ENCODE peak calls at places on chromosomes 5 and 9, in five cellular contexts. One of them, this sample, is unnamed.

GRCh38 chr5:161921781-161922180 is 73.9 kb downstream of the GABRA1 start:
- DNase-seq in IMR-90: no peak
- DNase-seq in RWPE1: no peak
- DNase-seq in endothelial cell: no peak
- DNase-seq in BE2C: no peak
- DNase-seq in this sample: no peak

GRCh38 chr5:102528600-102528999 is 29.8 kb upstream of the SLCO6A1 start:
- DNase-seq in IMR-90: no peak
- DNase-seq in RWPE1: no peak
- DNase-seq in endothelial cell: no peak
- DNase-seq in BE2C: no peak
- DNase-seq in this sample: no peak

GRCh38 chr9:24899463-24899862 is 353.8 kb upstream of the IZUMO3 start:
- DNase-seq in IMR-90: no peak
- DNase-seq in RWPE1: no peak
- DNase-seq in endothelial cell: no peak
- DNase-seq in BE2C: no peak
- DNase-seq in this sample: no peak

GRCh38 chr5:5598547-5599113 is 176.2 kb downstream of the ICE1 start:
- DNase-seq in IMR-90: no peak
- DNase-seq in RWPE1: peak
- DNase-seq in endothelial cell: no peak
- DNase-seq in BE2C: no peak
- DNase-seq in this sample: no peak

GRCh38 chr9:123438821-123439220 is 82.8 kb downstream of the CRB2 start:
- DNase-seq in IMR-90: peak
- DNase-seq in RWPE1: no peak
- DNase-seq in endothelial cell: peak
- DNase-seq in BE2C: no peak
- DNase-seq in this sample: no peak

GRCh38 chr5:163913548-163913947 is 408.1 kb downstream of the MAT2B start:
- DNase-seq in IMR-90: peak
- DNase-seq in RWPE1: no peak
- DNase-seq in endothelial cell: no peak
- DNase-seq in BE2C: no peak
- DNase-seq in this sample: no peak

GRCh38 chr5:11483630-11484029 is 420.6 kb downstream of the CTNND2 start:
- DNase-seq in IMR-90: no peak
- DNase-seq in RWPE1: no peak
- DNase-seq in endothelial cell: no peak
- DNase-seq in BE2C: no peak
- DNase-seq in this sample: no peak

GRCh38 chr5:7010578-7010977 is 297.3 kb downstream of the TENT4A start:
- DNase-seq in IMR-90: no peak
- DNase-seq in RWPE1: no peak
- DNase-seq in endothelial cell: peak
- DNase-seq in BE2C: no peak
- DNase-seq in this sample: no peak

GRCh38 chr5:32753051-32753450 is 41.9 kb downstream of the NPR3 start:
- DNase-seq in IMR-90: peak
- DNase-seq in RWPE1: peak
- DNase-seq in endothelial cell: no peak
- DNase-seq in BE2C: no peak
- DNase-seq in this sample: peak

GRCh38 chr5:9562101-9562500 is 16.2 kb upstream of the SEMA5A start:
- DNase-seq in IMR-90: no peak
- DNase-seq in RWPE1: no peak
- DNase-seq in endothelial cell: no peak
- DNase-seq in BE2C: no peak
- DNase-seq in this sample: no peak

GRCh38 chr5:76074487-76074886 is 8.7 kb upstream of the SV2C start:
- DNase-seq in IMR-90: no peak
- DNase-seq in RWPE1: no peak
- DNase-seq in endothelial cell: peak
- DNase-seq in BE2C: no peak
- DNase-seq in this sample: no peak
- TF ChIP-seq CTCF in IMR-90: no peak
- TF ChIP-seq CTCF in RWPE1: no peak
- TF ChIP-seq CTCF in endothelial cell: peak
- TF ChIP-seq CTCF in BE2C: peak
- TF ChIP-seq CTCF in this sample: no peak

GRCh38 chr9:97740848-97741821 is 44.0 kb upstream of the XPA start:
- DNase-seq in IMR-90: peak
- DNase-seq in RWPE1: peak
- DNase-seq in endothelial cell: peak
- DNase-seq in BE2C: peak
- DNase-seq in this sample: no peak
- TF ChIP-seq CTCF in IMR-90: no peak
- TF ChIP-seq CTCF in RWPE1: no peak
- TF ChIP-seq CTCF in endothelial cell: no peak
- TF ChIP-seq CTCF in BE2C: peak
- TF ChIP-seq CTCF in this sample: no peak

DNA sequence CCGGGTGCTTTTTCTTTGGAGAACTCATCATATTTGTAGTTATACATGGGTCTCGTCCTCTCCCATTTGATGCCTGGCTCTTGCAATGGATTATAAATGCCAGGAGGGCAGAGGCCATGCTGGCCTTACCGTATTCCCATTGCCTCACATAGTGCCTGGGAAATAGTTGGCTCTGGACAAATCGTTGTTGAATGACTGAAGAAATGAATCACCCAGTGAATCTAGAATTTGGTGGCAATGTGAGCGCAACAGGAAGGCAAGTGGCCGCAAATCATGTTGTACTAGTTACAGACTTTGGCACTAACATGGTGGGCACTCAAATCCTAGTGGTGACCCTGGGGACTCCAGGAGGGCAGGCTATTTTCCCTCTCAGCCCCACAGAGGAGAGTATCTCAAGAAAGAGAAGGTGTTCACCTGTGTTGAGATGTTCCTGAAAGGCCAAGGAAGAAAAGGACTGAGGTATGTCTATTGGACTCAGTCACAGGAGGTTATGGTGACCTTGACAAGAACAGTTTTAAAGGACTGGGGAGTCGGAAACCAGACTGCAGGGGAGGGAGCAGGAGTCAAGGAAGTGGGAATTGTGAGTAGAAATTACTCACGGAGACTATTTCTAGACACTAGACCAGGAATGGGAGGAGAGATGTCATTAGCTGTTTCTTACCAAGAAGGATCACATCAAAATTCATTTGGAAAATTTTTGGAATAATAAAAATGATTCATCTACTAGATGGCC is 61.7 kb upstream of the COL15A1 start:
- DNase-seq in IMR-90: no peak
- DNase-seq in RWPE1: no peak
- DNase-seq in endothelial cell: no peak
- DNase-seq in BE2C: no peak
- DNase-seq in this sample: no peak
- TF ChIP-seq CTCF in IMR-90: no peak
- TF ChIP-seq CTCF in RWPE1: no peak
- TF ChIP-seq CTCF in endothelial cell: no peak
- TF ChIP-seq CTCF in BE2C: no peak
- TF ChIP-seq CTCF in this sample: no peak

GRCh38 chr9:131393622-131394463 is at the start of gene PRRC2B:
- DNase-seq in IMR-90: peak
- DNase-seq in RWPE1: peak
- DNase-seq in endothelial cell: peak
- DNase-seq in BE2C: peak
- DNase-seq in this sample: peak
- TF ChIP-seq CTCF in IMR-90: peak
- TF ChIP-seq CTCF in RWPE1: peak
- TF ChIP-seq CTCF in endothelial cell: peak
- TF ChIP-seq CTCF in BE2C: no peak
- TF ChIP-seq CTCF in this sample: peak

DNA sequence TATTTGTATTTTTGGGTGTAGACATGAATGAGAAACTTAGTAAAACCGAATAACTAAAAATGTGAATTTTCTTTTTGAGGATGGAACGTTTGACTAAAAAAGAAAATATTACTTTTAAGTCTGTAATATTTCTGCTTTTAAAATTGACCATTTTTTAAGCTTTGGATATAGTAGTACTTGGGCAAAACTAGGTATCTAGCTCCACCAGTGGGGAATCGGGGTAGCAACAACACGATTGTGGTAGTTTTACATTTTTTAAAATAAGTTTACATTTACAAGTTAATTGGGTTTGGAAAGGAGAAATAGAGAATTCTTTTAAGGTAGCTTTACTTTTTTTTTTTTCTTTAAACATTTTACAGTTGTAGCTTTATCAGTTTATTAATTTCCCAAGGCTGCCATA is 154.4 kb downstream of the MAN2A1 start:
- DNase-seq in IMR-90: peak
- DNase-seq in RWPE1: peak
- DNase-seq in endothelial cell: no peak
- DNase-seq in BE2C: no peak
- DNase-seq in this sample: no peak
- TF ChIP-seq CTCF in IMR-90: peak
- TF ChIP-seq CTCF in RWPE1: peak
- TF ChIP-seq CTCF in endothelial cell: no peak
- TF ChIP-seq CTCF in BE2C: peak
- TF ChIP-seq CTCF in this sample: peak

GRCh38 chr5:139419793-139420192 is 15.9 kb upstream of the SPATA24 start:
- DNase-seq in IMR-90: no peak
- DNase-seq in RWPE1: no peak
- DNase-seq in endothelial cell: no peak
- DNase-seq in BE2C: no peak
- DNase-seq in this sample: no peak
- TF ChIP-seq CTCF in IMR-90: no peak
- TF ChIP-seq CTCF in RWPE1: no peak
- TF ChIP-seq CTCF in endothelial cell: no peak
- TF ChIP-seq CTCF in BE2C: no peak
- TF ChIP-seq CTCF in this sample: no peak

This sample was measured in AG09319.